ENCODE peak calls at places on chromosomes 16 and 17, in four cellular contexts. One of them, this sample, is unnamed.

GRCh38 chr17:7959503-7960253 is 27.7 kb downstream of the CNTROB start:
- DNase-seq in transverse colon: no peak
- DNase-seq in prostate gland: peak; percentile 43
- DNase-seq in heart right ventricle: no peak
- DNase-seq in this sample: peak; percentile 69

GRCh38 chr17:28878981-28879380 is 18.6 kb downstream of the FLOT2 start:
- DNase-seq in transverse colon: no peak
- DNase-seq in heart right ventricle: no peak
- DNase-seq in prostate gland: no peak
- DNase-seq in this sample: no peak

GRCh38 chr17:37708616-37709212 is 36.1 kb downstream of the HNF1B start:
- DNase-seq in transverse colon: peak; percentile 70
- DNase-seq in heart right ventricle: no peak
- DNase-seq in prostate gland: no peak
- DNase-seq in this sample: no peak

GRCh38 chr17:37792787-37793186 is 47.9 kb upstream of the HNF1B start:
- DNase-seq in transverse colon: no peak
- DNase-seq in heart right ventricle: no peak
- DNase-seq in prostate gland: no peak
- DNase-seq in this sample: no peak

GRCh38 chr17:76252040-76252954 is 12.0 kb upstream of the RNF157 start:
- DNase-seq in transverse colon: peak; percentile 67
- DNase-seq in prostate gland: no peak
- DNase-seq in heart right ventricle: no peak
- DNase-seq in this sample: no peak

GRCh38 chr16:24836836-24837235 is 8.9 kb upstream of the SLC5A11 start:
- DNase-seq in prostate gland: no peak
- DNase-seq in transverse colon: no peak
- DNase-seq in heart right ventricle: no peak
- DNase-seq in this sample: no peak

GRCh38 chr17:76266244-76266938 is 1.2 kb downstream of the UBALD2 start:
- DNase-seq in transverse colon: peak; percentile 47
- DNase-seq in heart right ventricle: no peak
- DNase-seq in prostate gland: peak; percentile 36
- DNase-seq in this sample: no peak

GRCh38 chr16:67801889-67802288 is 4.5 kb downstream of the RANBP10 start:
- DNase-seq in heart right ventricle: no peak
- DNase-seq in transverse colon: no peak
- DNase-seq in prostate gland: no peak
- DNase-seq in this sample: no peak

GRCh38 chr17:70636517-70637133 is 467.3 kb downstream of the KCNJ2 start:
- DNase-seq in prostate gland: peak; percentile 13
- DNase-seq in transverse colon: no peak
- DNase-seq in heart right ventricle: peak; percentile 12
- DNase-seq in this sample: no peak

GRCh38 chr17:63681530-63681929 is 18.4 kb downstream of the LIMD2 start:
- DNase-seq in transverse colon: no peak
- DNase-seq in heart right ventricle: no peak
- DNase-seq in prostate gland: no peak
- DNase-seq in this sample: no peak

GRCh38 chr17:8189041-8189710 is 804 bp downstream of the BORCS6 start:
- DNase-seq in transverse colon: peak; percentile 57
- DNase-seq in prostate gland: peak; percentile 11
- DNase-seq in heart right ventricle: no peak
- DNase-seq in this sample: no peak

GRCh38 chr17:27489045-27489715 is 32.9 kb downstream of the KSR1 start:
- DNase-seq in prostate gland: peak; percentile 81
- DNase-seq in heart right ventricle: peak; percentile 62
- DNase-seq in transverse colon: peak; percentile 59
- DNase-seq in this sample: peak; percentile 79

GRCh38 chr16:65070831-65071230 is 51.0 kb downstream of the CDH11 start:
- DNase-seq in prostate gland: no peak
- DNase-seq in transverse colon: peak; percentile 52
- DNase-seq in heart right ventricle: peak; percentile 81
- DNase-seq in this sample: peak; percentile 43

GRCh38 chr17:72390675-72391501 is 270.1 kb downstream of the SOX9 start:
- DNase-seq in prostate gland: no peak
- DNase-seq in heart right ventricle: no peak
- DNase-seq in transverse colon: no peak
- DNase-seq in this sample: no peak

GRCh38 chr17:13784466-13784865 is 182.7 kb upstream of the HS3ST3A1 start:
- DNase-seq in prostate gland: no peak
- DNase-seq in transverse colon: no peak
- DNase-seq in heart right ventricle: no peak
- DNase-seq in this sample: no peak

GRCh38 chr17:55275894-55276804 is 11.4 kb downstream of the HLF start:
- DNase-seq in prostate gland: peak; percentile 45
- DNase-seq in transverse colon: no peak
- DNase-seq in heart right ventricle: no peak
- DNase-seq in this sample: no peak

GRCh38 chr17:55281592-55282378 is 17.0 kb downstream of the HLF start:
- DNase-seq in heart right ventricle: no peak
- DNase-seq in prostate gland: no peak
- DNase-seq in transverse colon: no peak
- DNase-seq in this sample: no peak

GRCh38 chr17:55279788-55280579 is 15.2 kb downstream of the HLF start:
- DNase-seq in transverse colon: no peak
- DNase-seq in prostate gland: no peak
- DNase-seq in heart right ventricle: no peak
- DNase-seq in this sample: no peak

GRCh38 chr17:55278173-55278748 is 13.5 kb downstream of the HLF start:
- DNase-seq in transverse colon: no peak
- DNase-seq in heart right ventricle: no peak
- DNase-seq in prostate gland: no peak
- DNase-seq in this sample: no peak

GRCh38 chr17:55279203-55279602 is 14.4 kb downstream of the HLF start:
- DNase-seq in prostate gland: no peak
- DNase-seq in transverse colon: no peak
- DNase-seq in heart right ventricle: no peak
- DNase-seq in this sample: no peak
- H3K4me1 ChIP-seq in prostate gland: peaks cover 8% of the 10 kb centered on the region
- H3K4me1 ChIP-seq in transverse colon: peaks cover 12% of the 10 kb centered on the region
- H3K4me1 ChIP-seq in heart right ventricle: peaks cover 81% of the 10 kb centered on the region
- H3K4me1 ChIP-seq in this sample: peaks cover 41% of the 10 kb centered on the region

GRCh38 chr16:31298340-31298739 is 38.6 kb downstream of the ITGAM start:
- DNase-seq in prostate gland: no peak
- DNase-seq in heart right ventricle: no peak
- DNase-seq in transverse colon: no peak
- DNase-seq in this sample: no peak

GRCh38 chr16:31301708-31302400 is 42.1 kb downstream of the ITGAM start:
- DNase-seq in prostate gland: no peak
- DNase-seq in transverse colon: no peak
- DNase-seq in heart right ventricle: no peak
- DNase-seq in this sample: no peak

GRCh38 chr16:31295206-31295605 is 35.4 kb downstream of the ITGAM start:
- DNase-seq in heart right ventricle: no peak
- DNase-seq in prostate gland: no peak
- DNase-seq in transverse colon: no peak
- DNase-seq in this sample: no peak

GRCh38 chr16:31297496-31297895 is 37.7 kb downstream of the ITGAM start:
- DNase-seq in prostate gland: no peak
- DNase-seq in transverse colon: no peak
- DNase-seq in heart right ventricle: no peak
- DNase-seq in this sample: no peak

DNA sequence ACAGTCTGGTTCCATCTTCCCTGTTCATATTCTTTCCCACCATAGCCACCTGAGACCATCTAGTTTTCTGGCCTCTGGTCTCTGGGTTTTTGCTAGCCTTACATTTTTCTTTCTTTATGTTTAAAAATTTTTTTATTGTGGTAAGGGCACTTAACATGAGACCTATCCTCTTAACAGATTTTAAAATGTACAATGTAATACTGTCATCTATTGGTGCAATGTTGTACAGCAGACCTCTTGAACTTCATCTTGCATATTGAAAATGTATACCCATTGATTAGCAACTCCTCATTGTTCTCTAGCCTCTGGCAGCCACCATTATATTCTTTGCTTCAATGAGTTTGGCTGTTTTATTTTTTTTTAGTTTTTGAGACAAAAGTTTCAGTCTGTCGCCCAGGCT is 39.2 kb downstream of the ITGAM start:
- DNase-seq in transverse colon: no peak
- DNase-seq in heart right ventricle: no peak
- DNase-seq in prostate gland: no peak
- DNase-seq in this sample: no peak
- TF ChIP-seq CTCF in transverse colon: no peak
- TF ChIP-seq CTCF in heart right ventricle: no peak
- TF ChIP-seq CTCF in prostate gland: peak; percentile 38
- TF ChIP-seq CTCF in this sample: no peak

DNA sequence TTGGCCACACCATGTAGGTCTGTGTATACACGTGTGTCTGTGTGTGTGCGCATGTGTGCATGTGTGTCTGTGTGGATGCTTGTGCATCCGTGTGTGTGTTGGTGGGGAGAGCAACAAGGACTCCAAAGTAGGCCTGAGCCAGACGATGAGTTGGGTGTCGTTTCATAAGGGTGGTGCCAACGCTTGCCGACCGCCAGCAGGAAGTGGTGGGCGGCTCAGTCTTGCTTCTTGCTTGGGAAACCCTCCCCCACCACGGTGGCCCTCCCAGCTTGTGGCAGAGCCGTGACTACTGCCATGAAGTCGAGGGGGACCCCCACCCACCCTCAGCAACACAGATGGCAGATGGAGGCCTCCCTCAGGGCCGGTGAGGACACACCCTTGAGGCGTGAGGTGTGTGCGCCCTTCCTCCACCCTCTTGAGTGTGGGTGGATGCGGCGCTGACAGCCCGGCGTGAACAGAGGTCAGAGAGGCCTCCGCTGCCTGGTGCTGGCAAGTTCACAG is 17.5 kb downstream of the SBK1 start:
- DNase-seq in transverse colon: peak; percentile 20
- DNase-seq in prostate gland: no peak
- DNase-seq in heart right ventricle: no peak
- DNase-seq in this sample: no peak
- H3K4me1 ChIP-seq in transverse colon: no peaks in the 10 kb centered on the region
- H3K4me1 ChIP-seq in prostate gland: no peaks in the 10 kb centered on the region
- H3K4me1 ChIP-seq in heart right ventricle: no peaks in the 10 kb centered on the region
- H3K4me1 ChIP-seq in this sample: no peaks in the 10 kb centered on the region

GRCh38 chr16:54193656-54194007 is 93.0 kb downstream of the IRX3 start:
- DNase-seq in heart right ventricle: peak; percentile 82
- DNase-seq in prostate gland: peak; percentile 72
- DNase-seq in transverse colon: peak; percentile 54
- DNase-seq in this sample: peak; percentile 83
- TF ChIP-seq CTCF in heart right ventricle: peak; percentile 78
- TF ChIP-seq CTCF in prostate gland: peak; percentile 85
- TF ChIP-seq CTCF in transverse colon: peak; percentile 51
- TF ChIP-seq CTCF in this sample: peak; percentile 15

DNA sequence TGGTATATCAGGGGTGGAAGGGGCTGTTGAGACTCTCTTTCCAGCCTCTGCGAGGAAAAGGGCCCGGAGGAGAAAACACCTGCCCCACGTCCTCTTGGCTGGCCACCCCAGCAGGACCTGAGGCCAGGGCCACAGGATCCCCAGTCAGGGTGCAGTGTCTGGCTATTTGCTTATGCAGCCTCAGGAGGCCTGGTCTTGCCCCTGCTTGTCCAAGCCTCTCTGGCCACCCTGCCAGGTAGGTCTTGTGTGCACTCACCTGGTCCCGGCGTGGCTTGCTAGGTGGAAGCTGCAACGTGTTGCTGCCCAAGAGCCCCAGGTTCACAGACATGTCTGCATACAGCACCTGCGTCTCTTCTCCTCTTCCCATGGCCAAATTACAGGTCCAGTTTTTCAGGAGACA is 549 bp downstream of the TMEM238L start:
- DNase-seq in transverse colon: no peak
- DNase-seq in heart right ventricle: no peak
- DNase-seq in prostate gland: no peak
- DNase-seq in this sample: no peak
- H3K4me1 ChIP-seq in transverse colon: peaks cover 3% of the 10 kb centered on the region
- H3K4me1 ChIP-seq in heart right ventricle: peaks cover 1% of the 10 kb centered on the region
- H3K4me1 ChIP-seq in prostate gland: no peaks in the 10 kb centered on the region
- H3K4me1 ChIP-seq in this sample: no peaks in the 10 kb centered on the region

GRCh38 chr16:70432304-70432799 is 6.5 kb downstream of the ST3GAL2 start:
- DNase-seq in transverse colon: no peak
- DNase-seq in prostate gland: no peak
- DNase-seq in heart right ventricle: no peak
- DNase-seq in this sample: no peak
- TF ChIP-seq CTCF in transverse colon: no peak
- TF ChIP-seq CTCF in prostate gland: no peak
- TF ChIP-seq CTCF in heart right ventricle: no peak
- TF ChIP-seq CTCF in this sample: no peak

DNA sequence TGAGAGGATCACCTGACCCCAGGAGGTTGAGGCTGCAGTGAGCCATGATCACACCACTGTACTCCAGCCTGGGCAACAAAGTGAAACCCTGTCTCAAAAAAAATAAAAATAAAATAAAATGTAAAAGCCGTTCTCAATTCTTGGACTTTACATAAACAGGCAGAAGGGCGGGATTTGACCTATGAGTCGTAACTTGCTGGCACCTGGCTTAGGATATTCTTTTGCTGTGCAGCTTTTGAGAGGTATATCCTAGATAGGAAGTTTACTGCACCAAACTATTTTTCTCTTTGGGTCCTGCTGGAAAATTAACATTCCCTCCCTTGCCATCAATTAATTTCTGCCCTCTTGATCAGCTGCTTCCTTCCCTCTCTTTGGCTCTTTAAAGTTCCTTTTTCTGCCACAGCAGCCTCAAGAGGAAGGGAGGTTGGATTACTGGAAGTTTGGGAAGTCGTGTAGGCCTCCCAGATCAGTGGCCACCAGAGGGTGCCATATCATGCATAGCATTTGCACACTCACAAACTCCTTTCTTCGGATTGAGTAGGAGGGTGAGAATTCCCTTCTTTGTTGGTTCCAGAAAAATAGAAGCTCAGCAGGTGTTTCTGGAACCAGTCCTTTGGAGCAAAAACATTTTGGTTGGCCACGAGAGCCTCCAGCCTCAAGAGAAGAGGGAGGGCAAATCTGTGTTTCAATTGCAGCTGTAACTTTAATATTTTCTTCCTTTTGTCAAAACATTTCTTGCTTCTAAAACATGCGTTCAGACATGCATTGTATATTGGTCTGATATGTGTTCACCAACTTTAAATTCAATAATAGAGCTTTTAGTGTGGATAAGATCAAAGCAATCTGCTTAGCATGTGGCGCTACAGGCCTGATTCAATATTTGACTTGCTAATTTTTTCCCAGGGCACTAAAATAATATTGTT is 147.3 kb downstream of the CCDC182 start:
- DNase-seq in heart right ventricle: peak; percentile 81
- DNase-seq in prostate gland: peak; percentile 57
- DNase-seq in transverse colon: peak; percentile 73
- DNase-seq in this sample: peak; percentile 58
- H3K4me1 ChIP-seq in heart right ventricle: peaks cover 43% of the 10 kb centered on the region
- H3K4me1 ChIP-seq in prostate gland: no peaks in the 10 kb centered on the region
- H3K4me1 ChIP-seq in transverse colon: no peaks in the 10 kb centered on the region
- H3K4me1 ChIP-seq in this sample: no peaks in the 10 kb centered on the region

This sample was measured in lung.